ENCODE peak calls at places on chromosomes 1 and 21, in nine cellular contexts. G, R, X, J, T, V, Y, Q and M are unnamed samples.

GRCh38 chr1:64043976-64044375 is 159.4 kb upstream of the UBE2U start:
- DNase-seq in Y (no peak), T (peak), G (peak), V (no peak), J (no peak), X (peak), Q (no peak), R (no peak), M (peak)

GRCh38 chr1:233010164-233010563 is 59.8 kb downstream of the NTPCR start:
- DNase-seq in Q (no peak), X (no peak), G (no peak), Y (no peak), J (no peak), T (no peak), V (peak), R (no peak), M (no peak)

GRCh38 chr1:58650141-58650540 is 49.7 kb downstream of the MYSM1 start:
- DNase-seq in T (no peak), R (no peak), Y (no peak), G (no peak), X (no peak), Q (no peak), J (no peak), V (no peak), M (peak)

GRCh38 chr1:103529746-103530145 is 4.2 kb downstream of the RNPC3 start:
- DNase-seq in X (peak), J (no peak), Y (no peak), G (no peak), V (no peak), T (no peak), Q (peak), R (no peak), M (peak)

GRCh38 chr1:157000686-157001085 is 44.9 kb downstream of the ARHGEF11 start:
- DNase-seq in T (no peak), G (no peak), V (no peak), J (no peak), R (no peak), X (no peak), Q (no peak), Y (no peak), M (no peak)

GRCh38 chr21:20997633-20998455 is at the start of gene NCAM2:
- DNase-seq in Y (peak), G (no peak), J (peak), V (peak), R (peak), Q (peak), T (peak), X (peak), M (peak)

GRCh38 chr1:178726545-178726944 is 1.5 kb downstream of the RALGPS2 start:
- DNase-seq in R (no peak), Y (no peak), V (no peak), X (no peak), J (no peak), T (no peak), Q (no peak), G (no peak), M (no peak)

GRCh38 chr1:89611721-89612120 is 21.2 kb upstream of the LRRC8C start:
- DNase-seq in X (no peak), Y (no peak), J (no peak), T (no peak), V (peak), Q (no peak), R (no peak), G (no peak), M (no peak)

GRCh38 chr21:35981514-35982070 is 78.7 kb downstream of the SETD4 start:
- DNase-seq in Y (no peak), V (no peak), Q (no peak), J (no peak), X (no peak), G (no peak), T (no peak), R (no peak), M (no peak)

GRCh38 chr21:34886554-34887385 is 162.3 kb downstream of the RUNX1 start:
- DNase-seq in T (peak), R (peak), V (no peak), X (no peak), G (no peak), J (peak), Q (peak), Y (peak), M (peak)

GRCh38 chr21:42098957-42099547 is 27.9 kb downstream of the UMODL1 start:
- DNase-seq in Y (no peak), X (no peak), V (no peak), T (peak), R (no peak), J (no peak), G (no peak), Q (no peak), M (no peak)

GRCh38 chr1:225896937-225897549 is 8.1 kb upstream of the LEFTY1 start:
- DNase-seq in Q (no peak), Y (no peak), T (no peak), V (no peak), G (no peak), R (no peak), X (no peak), J (no peak), M (peak)

GRCh38 chr1:3642921-3643675 is 6.8 kb downstream of the WRAP73 start:
- DNase-seq in X (no peak), Y (no peak), J (no peak), Q (peak), R (peak), G (no peak), V (no peak), T (peak), M (peak)

GRCh38 chr1:54885863-54886723 is 902 bp downstream of the DHCR24 start:
- DNase-seq in Q (peak), V (no peak), R (no peak), Y (no peak), T (no peak), X (no peak), J (no peak), G (no peak), M (peak)

GRCh38 chr1:55010887-55011217 is 12.1 kb downstream of the BSND start:
- DNase-seq in Y (no peak), V (no peak), Q (no peak), G (no peak), T (peak), R (no peak), X (no peak), J (no peak), M (no peak)

GRCh38 chr1:210098376-210098775 is 134.2 kb upstream of the SERTAD4 start:
- DNase-seq in X (no peak), T (no peak), V (no peak), R (no peak), Q (no peak), G (no peak), Y (no peak), J (no peak), M (no peak)

GRCh38 chr1:43693371-43693770 is 14.0 kb upstream of the ST3GAL3 start:
- DNase-seq in R (no peak), T (no peak), X (no peak), Q (no peak), J (no peak), V (no peak), Y (no peak), G (no peak), M (no peak)

GRCh38 chr1:110477041-110477440 is 26.1 kb downstream of the PROK1 start:
- DNase-seq in V (peak), G (peak), Q (no peak), T (no peak), X (peak), Y (no peak), R (no peak), J (no peak), M (peak)

GRCh38 chr1:159214149-159214760 is 9.6 kb downstream of the ACKR1 start:
- DNase-seq in Q (peak), G (no peak), R (no peak), X (peak), V (peak), T (no peak), Y (no peak), J (no peak), M (peak)

GRCh38 chr21:37202221-37202805 is 64.8 kb downstream of the VPS26C start:
- DNase-seq in V (peak), Q (no peak), J (no peak), T (no peak), G (no peak), X (no peak), R (no peak), Y (no peak), M (no peak)

GRCh38 chr1:227901239-227901905 is 46.4 kb downstream of the WNT9A start:
- DNase-seq in Q (peak), V (no peak), Y (peak), T (peak), J (peak), G (no peak), R (peak), X (no peak), M (no peak)

GRCh38 chr1:9024837-9025236 is 1.4 kb downstream of the SLC2A7 start:
- DNase-seq in T (no peak), Y (no peak), R (no peak), Q (no peak), X (no peak), J (no peak), G (no peak), V (no peak), M (no peak)

GRCh38 chr1:170967042-170967910 is 31.9 kb downstream of the MROH9 start:
- DNase-seq in G (peak), Y (no peak), V (peak), X (peak), Q (no peak), J (no peak), T (no peak), R (no peak), M (peak)

GRCh38 chr1:214957330-214958137 is 125.0 kb upstream of the KCNK2 start:
- DNase-seq in T (peak), X (peak), Q (no peak), V (peak), J (no peak), R (no peak), Y (no peak), G (peak), M (peak)

GRCh38 chr1:214664656-214665433 is 61.9 kb downstream of the CENPF start:
- DNase-seq in V (no peak), X (no peak), J (no peak), G (no peak), R (no peak), Y (no peak), T (no peak), Q (no peak), M (no peak)

GRCh38 chr1:222334026-222334680 is 213.8 kb downstream of the HHIPL2 start:
- DNase-seq in V (no peak), X (peak), R (no peak), T (no peak), J (no peak), Q (no peak), Y (no peak), G (peak), M (peak)

GRCh38 chr1:40612345-40612831 is 53.1 kb downstream of the RIMS3 start:
- DNase-seq in J (no peak), Y (peak), Q (peak), V (peak), R (no peak), G (no peak), T (peak), X (peak), M (peak)

GRCh38 chr1:42949312-42950145 is 9.1 kb downstream of the SLC2A1 start:
- DNase-seq in T (no peak), Q (no peak), V (peak), J (no peak), G (no peak), R (no peak), X (no peak), Y (no peak), M (no peak)

GRCh38 chr21:39373634-39374033 is 24.7 kb upstream of the HMGN1 start:
- DNase-seq in Y (no peak), R (no peak), X (peak), J (no peak), V (peak), G (no peak), T (no peak), Q (no peak), M (peak)

GRCh38 chr1:199122085-199122484 is 483.2 kb downstream of the PTPRC start:
- DNase-seq in J (no peak), X (no peak), Y (no peak), R (no peak), G (no peak), Q (no peak), V (no peak), T (no peak), M (no peak)

GRCh38 chr1:28781305-28781704 is 30.7 kb upstream of the OPRD1 start:
- DNase-seq in V (no peak), Y (no peak), Q (no peak), J (no peak), G (no peak), R (no peak), X (no peak), T (no peak), M (no peak)

GRCh38 chr1:71494163-71494562 is 413.3 kb upstream of the ZRANB2 start:
- DNase-seq in V (peak), Y (no peak), Q (no peak), G (no peak), J (no peak), X (no peak), R (no peak), T (no peak), M (no peak)

GRCh38 chr1:192489748-192490147 is 85.8 kb upstream of the RGS1 start:
- DNase-seq in Y (no peak), R (no peak), Q (no peak), J (peak), X (peak), G (peak), V (peak), T (peak), M (peak)

GRCh38 chr21:43194303-43195130 is 25.7 kb downstream of the CRYAA start:
- DNase-seq in R (peak), Y (peak), G (no peak), X (no peak), J (no peak), Q (peak), T (no peak), V (peak), M (peak)

GRCh38 chr1:78006491-78006890 is 1.8 kb downstream of the DNAJB4 start:
- DNase-seq in Q (no peak), X (no peak), J (no peak), G (no peak), R (no peak), T (no peak), V (no peak), Y (no peak), M (no peak)

GRCh38 chr21:36981049-36981391 is 14.6 kb upstream of the HLCS start:
- DNase-seq in R (no peak), J (no peak), T (no peak), Q (no peak), X (no peak), Y (no peak), V (no peak), G (no peak), M (no peak)